ENCODE peak calls at places on chromosomes 11 and 22, in four cellular contexts. T is nephron progenitor cell, A is progenitor cell of endocrine pancreas, J is heart right ventricle. I is an unnamed sample.

GRCh38 chr22:29208879-29209623 is 3.4 kb downstream of the EMID1 start:
- DNase-seq in A (no peak), T (peak), J (no peak), I (no peak)

GRCh38 chr11:2945757-2946287 is 16.6 kb upstream of the PHLDA2 start:
- DNase-seq in T (no peak), J (no peak), A (no peak), I (no peak)

GRCh38 chr22:45549739-45550138 is 47.1 kb downstream of the FBLN1 start:
- DNase-seq in T (no peak), J (no peak), A (no peak), I (no peak)

GRCh38 chr11:86518211-86518610 is 143.5 kb downstream of the CCDC81 start:
- DNase-seq in A (no peak), J (no peak), T (no peak), I (no peak)

GRCh38 chr11:94926698-94927237 is 46.6 kb downstream of the CWC15 start:
- DNase-seq in A (no peak), J (peak), T (peak), I (peak)

GRCh38 chr11:66259976-66260375 is 8.5 kb upstream of the RAB1B start:
- DNase-seq in J (no peak), A (no peak), T (no peak), I (no peak)

GRCh38 chr22:29226246-29226981 is 20.7 kb downstream of the EMID1 start:
- DNase-seq in T (no peak), A (no peak), J (no peak), I (no peak)

GRCh38 chr11:60700689-60701508 is 1.5 kb downstream of the MS4A8 start:
- DNase-seq in T (peak), J (no peak), A (peak), I (peak)

GRCh38 chr11:73415854-73416615 is 39.8 kb downstream of the RELT start:
- DNase-seq in J (no peak), A (no peak), T (no peak), I (no peak)

GRCh38 chr22:22230438-22230837 is 14.1 kb upstream of the VPREB1 start:
- DNase-seq in A (no peak), J (no peak), T (no peak), I (no peak)

GRCh38 chr11:17595526-17596309 is 48.7 kb downstream of the OTOG start:
- DNase-seq in T (no peak), J (no peak), A (no peak), I (no peak)

GRCh38 chr22:38244106-38244505 is 28.7 kb downstream of the TMEM184B start:
- DNase-seq in T (no peak), J (no peak), A (no peak), I (no peak)

GRCh38 chr11:71437399-71437798 is 10.8 kb downstream of the DHCR7 start:
- DNase-seq in A (no peak), T (no peak), J (no peak), I (no peak)

GRCh38 chr11:126697937-126698336 is 302.6 kb downstream of the KIRREL3 start:
- DNase-seq in A (no peak), T (no peak), J (no peak), I (no peak)

GRCh38 chr11:2465201-2466068 is 20.6 kb downstream of the KCNQ1 start:
- DNase-seq in T (no peak), A (no peak), J (no peak), I (no peak)

GRCh38 chr22:50138988-50139387 is 31.5 kb upstream of the PANX2 start:
- DNase-seq in T (no peak), A (no peak), J (no peak), I (no peak)

GRCh38 chr22:46537221-46537945 is at the start of gene CELSR1:
- DNase-seq in A (peak), T (peak), J (no peak), I (peak)

GRCh38 chr22:36156515-36157419 is 3.8 kb downstream of the APOL3 start:
- DNase-seq in T (peak), A (no peak), J (peak), I (peak)

GRCh38 chr11:45272701-45273100 is 13.4 kb downstream of the SYT13 start:
- DNase-seq in A (no peak), T (no peak), J (no peak), I (no peak)

GRCh38 chr11:80330302-80330701 is 889.5 kb upstream of the TENM4 start:
- DNase-seq in T (no peak), A (no peak), J (no peak), I (no peak)

GRCh38 chr22:44137415-44137814 is 43.3 kb upstream of the PARVG start:
- DNase-seq in J (no peak), T (no peak), A (no peak), I (no peak)

GRCh38 chr11:86637976-86638375 is 34.4 kb downstream of the ME3 start:
- DNase-seq in T (no peak), A (no peak), J (no peak), I (no peak)

GRCh38 chr11:133930767-133931448 is 25.9 kb downstream of the IGSF9B start:
- DNase-seq in A (no peak), J (no peak), T (peak), I (peak)

GRCh38 chr11:75668508-75669297 is at the start of gene MAP6:
- DNase-seq in J (no peak), T (peak), A (no peak), I (no peak)

DNA sequence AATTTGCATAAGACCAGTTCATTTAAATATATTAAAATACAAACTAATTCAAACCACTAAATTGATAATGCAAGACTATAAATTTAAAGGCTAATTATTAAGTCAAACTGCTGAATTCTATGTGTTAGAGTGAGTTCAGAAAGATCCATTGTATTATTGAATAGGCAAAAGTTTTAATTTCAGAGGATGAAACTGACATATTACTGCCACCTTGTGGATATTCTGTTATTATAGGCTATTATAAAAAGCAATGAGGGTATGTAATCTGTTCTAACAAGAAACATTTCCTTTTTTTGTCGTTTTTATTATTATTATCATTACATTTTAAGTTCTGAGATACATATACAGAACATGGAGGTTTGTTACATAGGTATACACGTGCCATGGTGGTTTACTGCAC is 20.9 kb upstream of the NAALAD2 start:
- DNase-seq in A (no peak), T (no peak), J (no peak), I (peak)
- TF ChIP-seq CTCF in A (peak), T (peak), J (peak), I (peak)

GRCh38 chr22:33270596-33270995 is 212.4 kb upstream of the SYN3 start:
- DNase-seq in T (no peak), A (no peak), J (no peak), I (no peak)
- TF ChIP-seq CTCF in T (no peak), A (no peak), J (no peak), I (no peak)

GRCh38 chr11:26333906-26334305 is 2.0 kb downstream of the ANO3 start:
- DNase-seq in T (no peak), J (no peak), A (no peak), I (peak)

GRCh38 chr11:26332572-26332915 is 614 bp downstream of the ANO3 start:
- DNase-seq in A (no peak), J (no peak), T (no peak), I (peak)

GRCh38 chr11:26330255-26330654 is 1.7 kb upstream of the ANO3 start:
- DNase-seq in A (no peak), T (no peak), J (no peak), I (no peak)

GRCh38 chr11:26335903-26336302 is 4.0 kb downstream of the ANO3 start:
- DNase-seq in A (no peak), T (no peak), J (no peak), I (no peak)

GRCh38 chr11:26331911-26332571 is at the start of gene ANO3:
- DNase-seq in A (peak), T (peak), J (peak), I (peak)
- TF ChIP-seq CTCF in A (peak), T (peak), J (peak), I (peak)

GRCh38 chr11:84800755-84801346 is 826.3 kb downstream of the DLG2 start:
- DNase-seq in T (no peak), A (no peak), J (no peak), I (peak)
- TF ChIP-seq CTCF in T (peak), A (peak), J (peak), I (no peak)

I was measured in cardiac muscle cell.